ENCODE peak calls at places on chromosomes 1 and 21, in five cellular contexts. D is HCT116, O is K562, Y is SK-N-SH, P is H1. K is an unnamed sample.
A peak's percentile ranks its signal among the peaks of the same experiment; 100 is the strongest.

GRCh38 chr1:181161170-181161870 is 72.8 kb downstream of the IER5 start:
- DNase-seq in D (no peak), O (no peak), Y (no peak), P (no peak), K (no peak)

GRCh38 chr1:182196897-182197546 is 135.5 kb upstream of the ZNF648 start:
- DNase-seq in D (no peak), O (no peak), Y (no peak), P (no peak), K (no peak)

GRCh38 chr1:164613176-164613575 is 54.2 kb downstream of the PBX1 start:
- DNase-seq in D (peak; percentile 26), O (no peak), Y (no peak), P (no peak), K (peak; percentile 48)

GRCh38 chr1:62989497-62989896 is 205.6 kb downstream of the ATG4C start:
- DNase-seq in D (peak; percentile 6), O (peak; percentile 14), Y (no peak), P (no peak), K (no peak)

GRCh38 chr1:66374148-66374547 is 159.8 kb upstream of the SGIP1 start:
- DNase-seq in D (no peak), O (no peak), Y (no peak), P (no peak), K (no peak)

GRCh38 chr1:235425357-235425756 is 58.1 kb downstream of the TBCE start:
- DNase-seq in D (no peak), O (no peak), Y (no peak), P (no peak), K (no peak)

GRCh38 chr1:49864597-49864996 is 159.2 kb downstream of the AGBL4 start:
- DNase-seq in D (no peak), O (no peak), Y (no peak), P (no peak), K (no peak)

GRCh38 chr1:33267468-33268205 is 11.3 kb downstream of the ZNF362 start:
- DNase-seq in D (no peak), O (no peak), Y (no peak), P (no peak), K (no peak)

GRCh38 chr1:167221804-167222610 is 1.3 kb downstream of the POU2F1 start:
- DNase-seq in D (peak; percentile 54), O (peak; percentile 80), Y (peak; percentile 70), P (peak; percentile 76), K (no peak)

GRCh38 chr1:8349961-8350360 is 32.0 kb downstream of the SLC45A1 start:
- DNase-seq in D (no peak), O (no peak), Y (no peak), P (peak; percentile 59), K (no peak)

GRCh38 chr1:111236379-111236778 is 8.9 kb downstream of the CHI3L2 start:
- DNase-seq in D (no peak), O (no peak), Y (no peak), P (no peak), K (no peak)

GRCh38 chr1:210250998-210251679 is 18.5 kb downstream of the SERTAD4 start:
- DNase-seq in D (peak; percentile 15), O (no peak), Y (peak; percentile 93), P (peak; percentile 86), K (peak; percentile 52)

GRCh38 chr1:79874289-79874688 is 867.8 kb upstream of the ADGRL4 start:
- DNase-seq in D (no peak), O (no peak), Y (no peak), P (no peak), K (peak; percentile 39)

GRCh38 chr1:56032276-56032675 is 547.1 kb downstream of the PLPP3 start:
- DNase-seq in D (no peak), O (no peak), Y (no peak), P (no peak), K (no peak)

GRCh38 chr1:77281491-77282186 is at the start of gene AK5:
- DNase-seq in D (no peak), O (no peak), Y (peak; percentile 90), P (peak; percentile 72), K (peak; percentile 21)

GRCh38 chr1:74161494-74161893 is 36.5 kb downstream of the LRRIQ3 start:
- DNase-seq in D (no peak), O (no peak), Y (no peak), P (no peak), K (no peak)

GRCh38 chr21:28336299-28336698 is 656.4 kb downstream of the LTN1 start:
- DNase-seq in D (no peak), O (no peak), Y (peak; percentile 22), P (no peak), K (no peak)

GRCh38 chr1:17393225-17393624 is 21.2 kb downstream of the PADI6 start:
- DNase-seq in D (no peak), O (no peak), Y (no peak), P (no peak), K (no peak)

GRCh38 chr1:113981962-113982931 is 3.0 kb downstream of the OLFML3 start:
- DNase-seq in D (no peak), O (peak; percentile 28), Y (peak; percentile 39), P (no peak), K (peak; percentile 33)

GRCh38 chr1:153389978-153390879 is 644 bp downstream of the S100A8 start:
- DNase-seq in D (no peak), O (peak; percentile 16), Y (no peak), P (no peak), K (no peak)
- TF ChIP-seq JUND in D (no peak), O (no peak), Y (no peak), P (no peak), K (no peak)

DNA sequence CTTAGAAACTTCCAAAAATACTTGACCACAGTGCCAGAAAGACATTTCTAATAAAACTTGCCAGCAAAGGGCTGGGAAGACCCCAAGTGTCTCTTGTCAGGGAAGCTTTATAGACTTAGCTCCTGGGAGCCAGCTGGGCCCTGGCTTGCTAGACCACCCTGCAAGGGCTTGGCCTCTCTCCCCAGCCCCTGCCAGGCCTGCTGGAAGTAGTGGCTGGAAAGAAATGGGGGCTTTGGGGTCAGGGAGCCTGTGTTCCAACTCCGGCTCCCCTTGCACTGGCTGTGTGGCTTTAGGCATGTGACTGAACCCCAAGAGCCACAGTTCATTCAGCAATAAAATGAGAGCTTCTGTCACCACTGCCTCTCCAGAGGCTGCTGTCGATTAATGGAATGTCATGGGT is 31.1 kb downstream of the H3-3A start:
- DNase-seq in D (no peak), O (no peak), Y (no peak), P (no peak), K (no peak)
- TF ChIP-seq JUND in D (no peak), O (no peak), Y (no peak), P (no peak), K (no peak)

GRCh38 chr1:61424382-61424781 is 300.6 kb downstream of the TM2D1 start:
- DNase-seq in D (peak; percentile 10), O (no peak), Y (no peak), P (no peak), K (peak; percentile 79)
- TF ChIP-seq JUND in D (no peak), O (no peak), Y (no peak), P (no peak), K (no peak)

GRCh38 chr1:41017141-41018024 is 4.1 kb downstream of the SLFNL1 start:
- DNase-seq in D (no peak), O (no peak), Y (peak; percentile 33), P (no peak), K (no peak)
- TF ChIP-seq JUND in D (no peak), O (no peak), Y (no peak), P (no peak), K (no peak)

K was measured in T47D.